ENCODE peak calls at places on chromosome 19, in seven cellular contexts. K is fibroblast of villous mesenchyme; M is CD8-positive, alpha-beta T cell; Q is spleen; W is A549; S is AG09319; T is mammary epithelial cell. J is an unnamed sample.
A peak's percentile ranks its signal among the peaks of the same experiment; 100 is the strongest.

GRCh38 chr19:38698225-38699026 is 45.8 kb downstream of the CAPN12 start:
- DNase-seq in K (no peak), M (no peak), Q (no peak), W (no peak), S (no peak), T (peak; percentile 57), J (no peak)

GRCh38 chr19:2270572-2271515 is 11.1 kb downstream of the PEAK3 start:
- DNase-seq in K (peak; percentile 91), M (peak; percentile 54), Q (peak; percentile 96), W (peak; percentile 64), S (peak; percentile 67), T (peak; percentile 78), J (peak; percentile 97)

GRCh38 chr19:33225458-33225925 is at the start of gene SLC7A10:
- DNase-seq in K (no peak), M (no peak), Q (no peak), W (no peak), S (no peak), T (no peak), J (no peak)

GRCh38 chr19:1510442-1510806 is 2.4 kb downstream of the ADAMTSL5 start:
- DNase-seq in K (no peak), M (no peak), Q (no peak), W (no peak), S (no peak), T (no peak), J (no peak)

GRCh38 chr19:14113762-14114414 is 3.7 kb downstream of the PRKACA start:
- DNase-seq in K (no peak), M (no peak), Q (peak; percentile 88), W (peak; percentile 65), S (no peak), T (no peak), J (no peak)

GRCh38 chr19:29759359-29759758 is 44.3 kb upstream of the C19orf12 start:
- DNase-seq in K (no peak), M (no peak), Q (no peak), W (no peak), S (no peak), T (no peak), J (no peak)

GRCh38 chr19:3034845-3035541 is 5.9 kb upstream of the TLE2 start:
- DNase-seq in K (peak; percentile 77), M (no peak), Q (peak; percentile 84), W (no peak), S (no peak), T (peak; percentile 56), J (no peak)

GRCh38 chr19:31461814-31462539 is 112.7 kb upstream of the TSHZ3 start:
- DNase-seq in K (peak; percentile 89), M (no peak), Q (no peak), W (no peak), S (no peak), T (no peak), J (no peak)

GRCh38 chr19:30402790-30403189 is 30.6 kb downstream of the ZNF536 start:
- DNase-seq in K (no peak), M (no peak), Q (no peak), W (no peak), S (no peak), T (no peak), J (no peak)

GRCh38 chr19:19078801-19079200 is 15.0 kb downstream of the SLC25A42 start:
- DNase-seq in K (no peak), M (no peak), Q (no peak), W (no peak), S (no peak), T (no peak), J (no peak)

GRCh38 chr19:23377276-23377675 is 18.0 kb downstream of the ZNF91 start:
- DNase-seq in K (no peak), M (no peak), Q (no peak), W (no peak), S (no peak), T (no peak), J (no peak)

GRCh38 chr19:2569596-2570465 is 93.9 kb downstream of the GADD45B start:
- DNase-seq in K (no peak), M (no peak), Q (peak; percentile 30), W (no peak), S (no peak), T (no peak), J (peak; percentile 22)

GRCh38 chr19:57280913-57281425 is 684 bp downstream of the ZNF460 start:
- DNase-seq in K (peak; percentile 13), M (peak; percentile 2), Q (no peak), W (peak; percentile 51), S (no peak), T (peak; percentile 46), J (no peak)

GRCh38 chr19:3196064-3196932 is 10.6 kb downstream of the NCLN start:
- DNase-seq in K (no peak), M (no peak), Q (no peak), W (no peak), S (no peak), T (no peak), J (no peak)

GRCh38 chr19:1901940-1902404 is 3.2 kb upstream of the ADAT3 start:
- DNase-seq in K (no peak), M (no peak), Q (no peak), W (no peak), S (no peak), T (no peak), J (peak; percentile 96)

GRCh38 chr19:3057275-3057714 is 5.0 kb downstream of the TLE5 start:
- DNase-seq in K (no peak), M (no peak), Q (peak; percentile 90), W (peak; percentile 62), S (no peak), T (peak; percentile 62), J (no peak)

GRCh38 chr19:39765091-39766076 is 13.3 kb upstream of the LEUTX start:
- DNase-seq in K (peak; percentile 56), M (peak; percentile 14), Q (no peak), W (peak; percentile 82), S (no peak), T (peak; percentile 13), J (no peak)

GRCh38 chr19:53102701-53103140 is 501 bp downstream of the ZNF160 start:
- DNase-seq in K (peak; percentile 44), M (peak; percentile 5), Q (peak; percentile 86), W (peak; percentile 29), S (no peak), T (peak; percentile 50), J (peak; percentile 47)

GRCh38 chr19:51602189-51602854 is 27.9 kb downstream of the SIGLEC5 start:
- DNase-seq in K (no peak), M (no peak), Q (no peak), W (no peak), S (no peak), T (no peak), J (no peak)

GRCh38 chr19:6402834-6403608 is 10.1 kb upstream of the GTF2F1 start:
- DNase-seq in K (peak; percentile 63), M (no peak), Q (no peak), W (no peak), S (no peak), T (no peak), J (no peak)

GRCh38 chr19:13343514-13343913 is 162.8 kb downstream of the CACNA1A start:
- DNase-seq in K (no peak), M (no peak), Q (no peak), W (no peak), S (no peak), T (no peak), J (no peak)

GRCh38 chr19:23118400-23118799 is 1.6 kb downstream of the ZNF730 start:
- DNase-seq in K (peak; percentile 0), M (no peak), Q (no peak), W (no peak), S (no peak), T (no peak), J (no peak)

GRCh38 chr19:10422846-10423245 is 2.5 kb downstream of the PDE4A start:
- DNase-seq in K (no peak), M (no peak), Q (no peak), W (no peak), S (no peak), T (no peak), J (no peak)

GRCh38 chr19:2969104-2969504 is 8.3 kb upstream of the TLE6 start:
- DNase-seq in K (peak; percentile 79), M (no peak), Q (no peak), W (no peak), S (no peak), T (no peak), J (no peak)

DNA sequence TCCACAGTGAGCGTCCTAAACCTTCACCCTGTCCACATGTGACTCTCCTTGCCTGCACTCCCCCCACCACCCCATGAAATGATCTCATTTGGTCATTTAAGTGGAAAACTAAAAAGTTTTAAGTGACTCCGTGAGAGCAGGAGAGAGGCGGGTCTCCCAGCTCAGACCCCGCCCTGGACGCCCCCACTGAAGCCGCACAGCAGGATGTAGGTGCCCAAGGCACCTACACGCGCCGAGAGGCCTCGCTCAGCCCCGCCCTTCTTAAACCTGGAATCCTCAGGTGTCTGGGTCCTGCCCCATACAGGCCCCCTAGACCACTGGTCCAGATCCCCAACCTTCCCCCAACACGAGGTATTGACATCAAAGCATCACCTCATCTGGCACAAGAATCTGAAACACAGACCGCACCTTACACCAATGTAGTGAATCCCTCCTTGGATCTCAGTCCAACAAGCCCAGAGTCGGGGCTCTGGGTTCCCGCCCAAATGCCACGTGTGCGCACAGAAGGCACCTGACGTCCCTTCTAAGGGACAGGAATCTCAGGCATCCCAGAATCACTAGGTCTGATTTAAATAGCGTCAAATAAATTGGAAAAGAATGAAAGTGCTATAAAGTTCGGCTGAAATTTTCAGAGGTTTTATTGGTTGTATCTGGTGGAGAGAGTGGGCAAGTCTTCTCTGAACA is 3.5 kb downstream of the IGFL1 start:
- DNase-seq in K (no peak), M (no peak), Q (no peak), W (no peak), S (no peak), T (no peak), J (no peak)
- TF ChIP-seq CTCF in K (no peak), M (no peak), Q (no peak), W (no peak), S (no peak), T (no peak), J (no peak)

GRCh38 chr19:49017666-49018351 is 918 bp upstream of the LHB start:
- DNase-seq in K (peak; percentile 46), M (peak; percentile 58), Q (peak; percentile 90), W (no peak), S (no peak), T (no peak), J (no peak)
- TF ChIP-seq CTCF in K (peak; percentile 54), M (peak; percentile 71), Q (no peak), W (peak; percentile 33), S (peak; percentile 55), T (peak; percentile 42), J (peak; percentile 67)

GRCh38 chr19:44499962-44500949 is at the start of gene ZNF180:
- DNase-seq in K (peak; percentile 93), M (peak; percentile 93), Q (peak; percentile 98), W (peak; percentile 98), S (peak; percentile 77), T (peak; percentile 92), J (peak; percentile 93)

GRCh38 chr19:44498988-44499387 is 1.3 kb downstream of the ZNF180 start:
- DNase-seq in K (no peak), M (no peak), Q (no peak), W (no peak), S (no peak), T (no peak), J (no peak)

GRCh38 chr19:44496711-44497110 is 3.6 kb downstream of the ZNF180 start:
- DNase-seq in K (no peak), M (no peak), Q (no peak), W (no peak), S (no peak), T (no peak), J (no peak)

GRCh38 chr19:44499559-44499958 is 763 bp downstream of the ZNF180 start:
- DNase-seq in K (no peak), M (no peak), Q (no peak), W (no peak), S (no peak), T (no peak), J (no peak)
- TF ChIP-seq CTCF in K (no peak), M (no peak), Q (no peak), W (no peak), S (no peak), T (no peak), J (no peak)

GRCh38 chr19:45591638-45592005 is 7.0 kb upstream of the OPA3 start:
- DNase-seq in K (no peak), M (no peak), Q (no peak), W (no peak), S (no peak), T (no peak), J (no peak)
- TF ChIP-seq CTCF in K (no peak), M (no peak), Q (no peak), W (no peak), S (no peak), T (no peak), J (no peak)

J was measured in CD14-positive monocyte.